ENCODE peak calls at places on chromosomes 5 and 9, in five cellular contexts. N, F, Z, K and E are unnamed samples. For H3K9me3 and H3K27me3, the result is how much of the 10 kb centered on the place peaks cover.

GRCh38 chr9:120911295-120911843 is 15.2 kb downstream of the TRAF1 start:
- DNase-seq in N (no peak), Z (no peak), F (no peak), K (no peak), E (no peak)

GRCh38 chr9:133163559-133164208 is at the start of gene GBGT1:
- DNase-seq in F (peak), Z (peak), N (peak), K (no peak), E (no peak)

GRCh38 chr5:16889203-16889971 is 46.7 kb downstream of the MYO10 start:
- DNase-seq in K (no peak), N (no peak), F (no peak), Z (no peak), E (no peak)

GRCh38 chr9:752201-752600 is 89.3 kb upstream of the DMRT1 start:
- DNase-seq in F (no peak), N (no peak), K (no peak), Z (no peak), E (no peak)

GRCh38 chr5:96745844-96746531 is 61.8 kb downstream of the ERAP1 start:
- DNase-seq in Z (no peak), F (no peak), K (no peak), N (no peak), E (no peak)

GRCh38 chr9:69155341-69156030 is 18.6 kb upstream of the TJP2 start:
- DNase-seq in K (no peak), Z (no peak), N (no peak), F (no peak), E (no peak)

GRCh38 chr9:90025816-90026215 is 421.0 kb downstream of the GADD45G start:
- DNase-seq in N (no peak), Z (no peak), K (no peak), F (no peak), E (no peak)

GRCh38 chr9:33913541-33913940 is 96.6 kb downstream of the UBE2R2 start:
- DNase-seq in Z (no peak), F (no peak), K (no peak), N (no peak), E (no peak)

GRCh38 chr9:110125207-110125751 is 82.7 kb downstream of the C9orf152 start:
- DNase-seq in F (peak), N (no peak), Z (no peak), K (no peak), E (no peak)

GRCh38 chr5:154829589-154830218 is 20.7 kb downstream of the FAXDC2 start:
- DNase-seq in Z (no peak), N (no peak), F (no peak), K (peak), E (peak)

GRCh38 chr5:167582916-167583315 is 708.5 kb upstream of the WWC1 start:
- DNase-seq in Z (no peak), N (no peak), K (no peak), F (no peak), E (no peak)

GRCh38 chr9:135365013-135365768 is 114.4 kb upstream of the PPP1R26 start:
- DNase-seq in K (no peak), F (no peak), Z (no peak), N (peak), E (no peak)

GRCh38 chr9:18905883-18906649 is 126.9 kb downstream of the SAXO1 start:
- DNase-seq in Z (no peak), F (no peak), K (no peak), N (no peak), E (no peak)

GRCh38 chr9:98846879-98847278 is 39.4 kb downstream of the GALNT12 start:
- DNase-seq in F (no peak), Z (no peak), K (no peak), N (no peak), E (no peak)

GRCh38 chr5:141392429-141393198 is at the start of gene PCDHGA8:
- DNase-seq in F (no peak), Z (no peak), N (no peak), K (no peak), E (no peak)
- H3K9me3 ChIP-seq in F (half or more), Z (under half), N (under half), K (under half), E (under half)

GRCh38 chr5:93598141-93598996 is 15.3 kb downstream of the NR2F1 start:
- DNase-seq in N (no peak), K (no peak), F (no peak), Z (no peak), E (no peak)

GRCh38 chr5:93594591-93595419 is 11.8 kb downstream of the NR2F1 start:
- DNase-seq in N (no peak), K (no peak), F (no peak), Z (no peak), E (no peak)

GRCh38 chr5:93595420-93596136 is 12.6 kb downstream of the NR2F1 start:
- DNase-seq in Z (no peak), N (no peak), K (no peak), F (no peak), E (no peak)

GRCh38 chr5:93596676-93597441 is 13.8 kb downstream of the NR2F1 start:
- DNase-seq in Z (no peak), F (no peak), N (no peak), K (no peak), E (no peak)

DNA sequence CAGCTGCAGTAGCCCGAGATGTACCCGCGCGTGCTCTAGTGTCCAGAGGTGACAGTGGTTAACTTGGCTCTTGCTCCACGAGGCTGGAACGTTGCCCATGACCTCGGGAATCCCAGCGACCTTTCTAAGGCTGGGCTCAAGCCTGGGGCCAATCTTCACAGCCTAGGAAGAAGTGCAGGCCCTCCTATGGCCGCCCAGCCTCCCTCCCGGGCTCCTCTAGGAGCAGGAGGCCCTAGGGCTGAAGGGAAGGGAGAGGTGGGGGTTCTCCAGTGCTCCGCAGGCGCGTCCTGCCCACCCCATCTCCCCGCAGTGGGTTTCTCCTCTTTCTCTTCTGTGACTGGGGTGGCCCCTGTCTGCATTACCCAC is 13.3 kb downstream of the NR2F1 start:
- DNase-seq in F (no peak), Z (no peak), N (no peak), K (no peak), E (no peak)
- H3K27me3 ChIP-seq in F (half or more), Z (half or more), N (under half), K (half or more), E (half or more)

DNA sequence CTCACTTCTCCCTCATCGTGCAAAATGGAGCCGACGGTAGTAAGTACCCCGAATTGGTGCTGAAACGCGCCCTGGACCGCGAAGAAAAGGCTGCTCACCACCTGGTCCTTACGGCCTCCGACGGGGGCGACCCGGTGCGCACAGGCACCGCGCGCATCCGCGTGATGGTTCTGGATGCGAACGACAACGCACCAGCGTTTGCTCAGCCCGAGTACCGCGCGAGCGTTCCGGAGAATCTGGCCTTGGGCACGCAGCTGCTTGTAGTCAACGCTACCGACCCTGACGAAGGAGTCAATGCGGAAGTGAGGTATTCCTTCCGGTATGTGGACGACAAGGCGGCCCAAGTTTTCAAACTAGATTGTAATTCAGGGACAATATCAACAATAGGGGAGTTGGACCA is 979 bp downstream of the PCDHGA12 start:
- DNase-seq in F (no peak), Z (no peak), K (no peak), N (no peak), E (no peak)
- H3K9me3 ChIP-seq in F (under half), Z (under half), K (under half), N (under half), E (under half)

DNA sequence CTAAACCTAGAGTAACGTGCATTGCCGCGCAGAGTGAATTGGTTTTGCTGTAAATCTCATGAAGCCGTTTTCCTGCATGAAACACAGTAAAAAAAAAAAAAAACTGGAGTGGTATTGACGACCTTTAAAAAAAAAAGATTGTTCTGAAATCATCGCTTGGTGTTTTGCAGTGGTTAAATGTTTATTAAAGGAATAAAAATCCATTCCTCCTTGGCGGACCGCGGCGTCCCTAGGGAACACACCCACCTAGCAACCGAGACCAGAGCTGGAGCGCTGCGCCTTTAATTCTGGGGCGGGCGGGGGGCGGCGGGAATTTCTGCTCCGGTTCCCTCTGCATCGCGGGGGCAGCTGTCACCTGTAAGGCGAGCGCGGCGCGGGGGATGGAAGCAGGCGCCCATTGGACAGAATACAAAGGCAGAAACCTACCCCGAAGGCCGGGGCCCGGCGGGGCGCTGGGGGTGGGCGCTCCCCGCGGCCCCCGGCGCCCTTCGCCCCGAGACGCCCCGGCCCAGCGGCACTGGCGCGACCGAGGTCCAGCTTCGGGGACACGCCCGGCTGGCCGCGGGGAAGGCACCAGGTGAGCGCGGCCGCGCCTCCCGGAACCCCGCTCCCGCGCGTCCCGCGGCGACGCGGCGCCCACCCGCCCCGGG is at the start of gene SOWAHA:
- DNase-seq in N (peak), Z (no peak), K (no peak), F (no peak), E (no peak)
- H3K27me3 ChIP-seq in N (under half), Z (under half), K (under half), F (under half), E (under half)

GRCh38 chr5:141421489-141421855 is 621 bp downstream of the PCDHGA11 start:
- DNase-seq in F (no peak), Z (no peak), N (no peak), K (no peak), E (no peak)

GRCh38 chr5:141420855-141421488 is at the start of gene PCDHGA11:
- DNase-seq in N (peak), K (peak), F (peak), Z (peak), E (no peak)

GRCh38 chr5:141413540-141414069 is 818 bp downstream of the PCDHGA10 start:
- DNase-seq in K (no peak), F (no peak), N (no peak), Z (no peak), E (no peak)

GRCh38 chr5:141422742-141423291 is 2.0 kb downstream of the PCDHGA11 start:
- DNase-seq in F (no peak), Z (no peak), N (no peak), K (no peak), E (no peak)

GRCh38 chr5:141419074-141419880 is 1.6 kb upstream of the PCDHGA11 start:
- DNase-seq in Z (no peak), K (no peak), F (no peak), N (no peak), E (no peak)
- H3K9me3 ChIP-seq in Z (under half), K (under half), F (half or more), N (under half), E (under half)

DNA sequence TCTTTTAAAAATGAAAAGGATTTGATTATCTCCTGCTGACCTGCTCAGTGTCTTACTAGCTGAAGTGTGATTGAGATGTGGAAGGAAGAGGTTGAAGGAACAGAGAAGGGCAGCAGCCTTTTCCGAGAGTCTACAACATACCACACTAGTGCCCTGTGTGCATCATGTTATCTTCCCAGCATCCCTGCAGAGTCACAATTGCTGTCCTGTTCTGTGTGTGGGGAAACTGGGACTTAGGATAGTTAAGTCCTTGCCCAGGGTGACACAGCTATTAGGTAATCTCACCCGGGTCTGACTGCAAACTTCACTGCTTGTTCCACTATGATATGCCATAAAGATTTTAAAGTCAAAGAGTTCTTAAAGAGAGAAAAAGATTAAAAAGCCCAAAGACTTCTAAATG is 55.8 kb downstream of the FAM78A start:
- DNase-seq in N (no peak), F (no peak), K (no peak), Z (no peak), E (no peak)
- H3K27me3 ChIP-seq in N (under half), F (under half), K (under half), Z (under half), E (under half)

GRCh38 chr5:13581132-13581531 is 363.4 kb downstream of the DNAH5 start:
- DNase-seq in Z (no peak), K (no peak), N (no peak), F (no peak), E (no peak)
- H3K9me3 ChIP-seq in Z (under half), K (under half), N (under half), F (under half), E (under half)